ENCODE peak calls at places on chromosome 13, in ten cellular contexts. E, I, S, B, V, Y, P, J, F and N are unnamed samples.

GRCh38 chr13:50678464-50679162 is 164.9 kb downstream of the DLEU7 start:
- DNase-seq in E (no peak), I (no peak), J (peak), F (no peak), B (no peak), P (no peak), Y (no peak), S (no peak), V (no peak), N (peak)

GRCh38 chr13:37476874-37477273 is 121.7 kb downstream of the POSTN start:
- DNase-seq in F (no peak), P (no peak), V (no peak), I (no peak), J (no peak), B (no peak), S (no peak), E (no peak), Y (no peak), N (no peak)

GRCh38 chr13:44197791-44198770 is 175.5 kb upstream of the SERP2 start:
- DNase-seq in V (no peak), S (no peak), Y (peak), P (peak), F (no peak), I (no peak), B (no peak), E (no peak), J (no peak), N (no peak)

GRCh38 chr13:46016216-46016615 is 36.3 kb downstream of the ZC3H13 start:
- DNase-seq in I (no peak), S (no peak), E (no peak), F (no peak), B (no peak), P (no peak), V (no peak), J (no peak), Y (no peak), N (no peak)

GRCh38 chr13:48730971-48731658 is 77.4 kb downstream of the CYSLTR2 start:
- DNase-seq in B (no peak), S (no peak), Y (no peak), E (no peak), J (peak), F (no peak), P (no peak), V (no peak), I (no peak), N (no peak)

GRCh38 chr13:46622918-46623256 is 69.9 kb downstream of the LRCH1 start:
- DNase-seq in Y (no peak), V (no peak), E (no peak), S (peak), F (peak), B (peak), J (no peak), P (no peak), I (peak), N (no peak)

GRCh38 chr13:110714798-110715394 is 1.4 kb downstream of the ING1 start:
- DNase-seq in E (peak), V (peak), P (no peak), I (peak), F (peak), Y (no peak), S (peak), J (peak), B (peak), N (no peak)

GRCh38 chr13:111909501-111909900 is 157.4 kb upstream of the SOX1 start:
- DNase-seq in E (peak), I (no peak), F (peak), B (peak), V (no peak), S (no peak), Y (no peak), J (no peak), P (no peak), N (no peak)

GRCh38 chr13:113448885-113449692 is 4.2 kb downstream of the ADPRHL1 start:
- DNase-seq in Y (peak), S (no peak), B (peak), E (peak), F (peak), V (no peak), J (peak), I (peak), P (no peak), N (no peak)

GRCh38 chr13:23969672-23970071 is 72.4 kb upstream of the C1QTNF9B start:
- DNase-seq in P (no peak), Y (no peak), V (no peak), E (no peak), I (no peak), J (no peak), B (no peak), S (peak), F (no peak), N (no peak)

GRCh38 chr13:25242956-25243355 is 44.3 kb downstream of the MTMR6 start:
- DNase-seq in Y (no peak), I (no peak), J (no peak), B (no peak), P (no peak), V (no peak), E (no peak), F (no peak), S (no peak), N (no peak)

GRCh38 chr13:28820099-28821051 is at the start of gene MTUS2:
- DNase-seq in B (no peak), Y (peak), I (no peak), J (no peak), V (no peak), P (peak), S (no peak), E (no peak), F (no peak), N (no peak)

GRCh38 chr13:36074659-36075058 is 56.5 kb downstream of the DCLK1 start:
- DNase-seq in P (no peak), F (no peak), I (no peak), J (no peak), V (no peak), E (no peak), S (no peak), Y (no peak), B (no peak), N (no peak)

GRCh38 chr13:108987945-108988344 is 358.5 kb downstream of the MYO16 start:
- DNase-seq in I (no peak), V (no peak), Y (no peak), P (no peak), J (no peak), F (no peak), B (no peak), S (no peak), E (no peak), N (no peak)

GRCh38 chr13:94479559-94480095 is at the start of gene DCT:
- DNase-seq in S (no peak), P (no peak), Y (no peak), E (no peak), J (no peak), F (no peak), B (no peak), I (no peak), V (no peak), N (no peak)

GRCh38 chr13:22883961-22884360 is 296.8 kb upstream of the SGCG start:
- DNase-seq in V (no peak), F (no peak), E (no peak), P (no peak), Y (no peak), I (no peak), S (no peak), B (no peak), J (no peak), N (no peak)

GRCh38 chr13:92224825-92225224 is 826.4 kb downstream of the GPC5 start:
- DNase-seq in F (no peak), Y (no peak), J (no peak), I (no peak), B (no peak), E (no peak), S (no peak), P (no peak), V (no peak), N (no peak)

GRCh38 chr13:48493851-48494250 is 39.0 kb downstream of the RCBTB2 start:
- DNase-seq in F (no peak), V (no peak), S (peak), Y (no peak), E (no peak), J (no peak), B (no peak), P (no peak), I (no peak), N (no peak)

GRCh38 chr13:90746230-90746629 is 601.3 kb upstream of the MIR17HG start:
- DNase-seq in V (no peak), I (no peak), E (no peak), F (no peak), Y (no peak), B (no peak), P (no peak), J (no peak), S (no peak), N (no peak)

GRCh38 chr13:37211542-37211941 is 106.1 kb upstream of the CSNK1A1L start:
- DNase-seq in Y (no peak), J (no peak), F (no peak), S (no peak), I (no peak), V (no peak), E (no peak), B (no peak), P (no peak), N (no peak)

GRCh38 chr13:87671824-87672603 is 843 bp downstream of the SLITRK5 start:
- DNase-seq in E (no peak), I (no peak), J (no peak), Y (no peak), B (no peak), P (no peak), S (no peak), F (no peak), V (no peak), N (no peak)

GRCh38 chr13:59681630-59682311 is 482.0 kb downstream of the DIAPH3 start:
- DNase-seq in S (no peak), V (no peak), E (no peak), I (no peak), P (no peak), Y (no peak), F (no peak), J (no peak), B (no peak), N (no peak)

GRCh38 chr13:25069236-25069635 is 26.7 kb upstream of the PABPC3 start:
- DNase-seq in P (no peak), I (no peak), E (no peak), J (no peak), V (no peak), S (no peak), Y (no peak), F (no peak), B (no peak), N (no peak)

GRCh38 chr13:33119022-33119735 is 103.0 kb downstream of the KL start:
- DNase-seq in E (no peak), P (no peak), Y (no peak), V (no peak), B (no peak), J (no peak), F (peak), I (no peak), S (no peak), N (no peak)

GRCh38 chr13:103961784-103962183 is 895.6 kb upstream of the SLC10A2 start:
- DNase-seq in J (no peak), F (no peak), S (no peak), B (no peak), P (no peak), E (no peak), I (no peak), V (no peak), Y (no peak), N (no peak)

GRCh38 chr13:111401151-111401550 is 80.7 kb downstream of the TEX29 start:
- DNase-seq in S (no peak), Y (no peak), I (no peak), J (no peak), B (peak), V (no peak), P (no peak), E (no peak), F (no peak), N (no peak)

GRCh38 chr13:25300861-25301346 is 521 bp upstream of the NUP58 start:
- DNase-seq in B (peak), J (no peak), E (peak), P (peak), V (no peak), F (no peak), I (peak), S (peak), Y (no peak), N (no peak)

GRCh38 chr13:46575321-46575721 is 22.4 kb downstream of the LRCH1 start:
- DNase-seq in I (no peak), J (no peak), B (no peak), F (no peak), S (no peak), V (no peak), E (no peak), P (no peak), Y (no peak), N (no peak)

GRCh38 chr13:46721054-46721453 is 75.9 kb downstream of the ESD start:
- DNase-seq in P (no peak), B (no peak), E (peak), J (peak), V (no peak), F (no peak), S (peak), I (peak), Y (no peak), N (no peak)

GRCh38 chr13:31045621-31046081 is 113.2 kb downstream of the TEX26 start:
- DNase-seq in J (peak), B (peak), Y (no peak), S (no peak), P (no peak), V (no peak), E (no peak), F (no peak), I (peak), N (peak)

GRCh38 chr13:31048521-31048920 is 113.2 kb downstream of the HSPH1 start:
- DNase-seq in B (no peak), V (no peak), I (no peak), F (no peak), Y (no peak), E (no peak), P (no peak), S (no peak), J (no peak), N (no peak)

GRCh38 chr13:31049083-31049482 is 112.6 kb downstream of the HSPH1 start:
- DNase-seq in F (no peak), S (no peak), J (no peak), B (no peak), V (no peak), Y (no peak), P (no peak), E (no peak), I (no peak), N (no peak)

GRCh38 chr13:31044658-31045620 is 112.5 kb downstream of the TEX26 start:
- DNase-seq in V (no peak), J (no peak), B (no peak), P (no peak), F (no peak), E (no peak), S (no peak), Y (no peak), I (no peak), N (no peak)

DNA sequence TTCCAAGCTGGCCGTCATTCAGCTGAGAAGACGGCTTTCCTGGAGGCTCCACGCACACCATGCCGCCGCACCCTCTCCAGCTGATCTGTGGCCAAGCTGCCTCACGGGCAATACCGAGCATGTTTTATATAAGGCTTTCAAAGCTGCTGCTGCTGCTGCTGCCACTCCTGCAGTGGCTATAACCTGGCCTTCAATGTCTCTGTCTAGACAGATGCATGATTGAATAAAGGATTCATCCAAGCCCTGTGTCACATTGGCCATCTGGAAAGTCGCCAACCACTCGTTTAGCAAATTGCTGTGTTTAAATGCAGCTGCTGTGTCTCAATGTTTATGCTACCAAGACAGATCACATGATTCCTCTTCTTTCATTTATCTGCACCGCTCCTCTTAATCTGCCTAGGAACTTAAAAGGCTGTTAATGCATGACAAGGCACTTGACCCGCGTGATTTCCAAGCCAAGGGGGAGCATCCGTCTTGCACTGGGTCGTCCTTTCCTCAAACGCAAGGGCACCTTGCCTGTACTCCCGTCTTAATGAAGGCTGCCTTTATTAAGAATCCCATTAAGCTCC is 114.3 kb downstream of the TEX26 start:
- DNase-seq in J (no peak), E (no peak), B (peak), Y (no peak), S (no peak), F (no peak), V (no peak), I (peak), P (no peak), N (no peak)
- TF ChIP-seq POLR2A in J (no peak), E (no peak), B (no peak), Y (no peak), S (no peak), F (no peak), V (no peak), I (no peak), P (no peak), N (no peak)

GRCh38 chr13:76887070-76887563 is 912 bp upstream of the KCTD12 start:
- DNase-seq in F (no peak), P (no peak), I (peak), Y (no peak), V (no peak), J (no peak), E (no peak), S (no peak), B (no peak), N (no peak)

GRCh38 chr13:76886005-76886291 is 257 bp downstream of the KCTD12 start:
- DNase-seq in B (no peak), Y (no peak), I (peak), J (no peak), P (no peak), F (no peak), V (no peak), S (no peak), E (no peak), N (peak)

GRCh38 chr13:76885203-76886004 is 801 bp downstream of the KCTD12 start:
- DNase-seq in V (peak), S (peak), I (peak), J (peak), E (peak), P (peak), Y (peak), B (peak), F (peak), N (peak)

GRCh38 chr13:76884571-76885202 is 1.5 kb downstream of the KCTD12 start:
- DNase-seq in E (no peak), I (peak), P (no peak), V (no peak), Y (no peak), B (peak), J (peak), S (no peak), F (no peak), N (no peak)

GRCh38 chr13:76886292-76887061 is at the start of gene KCTD12:
- DNase-seq in J (peak), V (peak), I (peak), P (peak), B (peak), E (peak), F (peak), Y (peak), S (peak), N (peak)
- TF ChIP-seq POLR2A in J (no peak), V (peak), I (peak), P (peak), B (no peak), E (peak), F (no peak), Y (peak), S (peak), N (peak)

GRCh38 chr13:80341771-80342271 is 895 bp upstream of the SPRY2 start:
- DNase-seq in Y (no peak), I (peak), F (peak), E (peak), P (no peak), V (no peak), B (peak), S (peak), J (peak), N (peak)

GRCh38 chr13:80339841-80340642 is 884 bp downstream of the SPRY2 start:
- DNase-seq in S (peak), J (peak), V (no peak), P (no peak), I (peak), E (peak), F (peak), Y (no peak), B (peak), N (peak)

GRCh38 chr13:80340643-80341097 is 256 bp downstream of the SPRY2 start:
- DNase-seq in J (peak), S (no peak), E (peak), F (peak), Y (no peak), P (no peak), V (no peak), B (peak), I (no peak), N (no peak)

GRCh38 chr13:80342541-80343371 is 1.8 kb upstream of the SPRY2 start:
- DNase-seq in P (no peak), I (peak), J (peak), V (peak), Y (no peak), S (peak), B (peak), F (peak), E (peak), N (peak)

DNA sequence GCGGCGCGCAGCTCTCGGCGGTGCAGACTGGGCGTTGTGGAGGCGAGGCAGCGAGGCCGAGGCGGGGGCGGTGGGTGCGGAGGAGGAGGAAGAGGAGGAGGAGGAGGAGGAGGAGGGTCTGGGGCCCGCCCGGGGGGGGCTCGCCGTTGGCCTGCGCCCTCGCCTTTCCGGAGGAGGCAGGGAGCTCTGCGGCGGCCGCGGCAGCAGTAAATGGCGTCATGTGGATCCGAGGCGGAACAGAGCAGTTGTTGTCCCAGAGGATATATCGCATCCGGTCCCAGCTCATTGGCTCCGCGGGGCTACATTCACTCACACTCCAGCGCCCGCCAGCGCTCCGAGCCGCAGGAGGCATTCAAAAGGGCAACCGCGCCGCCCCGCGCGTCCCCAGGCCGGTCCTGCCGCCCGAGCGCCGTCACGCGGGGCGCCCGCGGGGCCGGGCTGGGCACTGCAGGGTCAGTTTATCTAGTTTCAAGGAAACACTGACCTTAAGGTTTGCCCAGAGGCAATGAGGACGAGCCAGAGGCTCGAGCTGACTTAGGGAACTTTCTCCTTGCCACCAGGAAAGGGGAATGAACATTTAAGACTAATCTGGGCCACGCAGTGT is at the start of gene SPRY2:
- DNase-seq in V (peak), F (peak), B (peak), P (no peak), S (peak), Y (no peak), E (peak), I (peak), J (peak), N (peak)
- TF ChIP-seq POLR2A in V (peak), F (peak), B (peak), P (no peak), S (peak), Y (no peak), E (peak), I (no peak), J (peak), N (peak)

GRCh38 chr13:72970956-72971355 is 87.8 kb upstream of the KLF5 start:
- DNase-seq in V (no peak), P (no peak), J (no peak), I (no peak), F (no peak), E (no peak), B (no peak), Y (no peak), S (no peak), N (no peak)

GRCh38 chr13:72970301-72970880 is 88.4 kb upstream of the KLF5 start:
- DNase-seq in P (no peak), S (no peak), E (no peak), J (no peak), Y (no peak), I (no peak), V (no peak), F (no peak), B (no peak), N (no peak)

DNA sequence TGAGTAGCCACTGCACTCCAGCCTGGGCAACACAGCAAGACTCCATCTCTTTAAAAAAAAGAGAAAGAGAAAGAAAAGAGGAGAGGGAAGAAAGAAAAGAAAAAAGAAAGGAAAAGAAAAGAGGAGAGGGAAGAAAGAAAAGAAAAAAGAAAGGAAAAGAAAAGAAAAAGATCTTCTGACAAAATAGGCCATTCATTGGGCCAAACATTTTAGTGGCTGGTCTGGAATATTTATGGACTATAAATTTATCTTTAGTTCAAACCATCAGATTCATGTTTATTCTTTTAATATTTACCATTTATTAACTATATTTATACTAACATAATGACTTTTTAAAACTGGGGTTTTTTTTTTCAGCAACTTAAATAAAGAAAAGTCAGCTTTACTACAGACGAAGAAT is 85.6 kb upstream of the KLF5 start:
- DNase-seq in S (no peak), V (no peak), B (no peak), F (no peak), E (no peak), Y (no peak), J (no peak), P (no peak), I (no peak), N (no peak)
- TF ChIP-seq POLR2A in S (no peak), V (no peak), B (no peak), F (no peak), E (no peak), Y (no peak), J (no peak), P (no peak), I (no peak), N (no peak)